ENCODE peak calls at places on chromosome 1, in seven cellular contexts. One of them, this sample, is unnamed. For H3K4me1, the result is how much of the 10 kb centered on the place peaks cover.

GRCh38 chr1:194056169-194056568 is 869.8 kb upstream of the B3GALT2 start:
- DNase-seq in endodermal cell: no peak
- DNase-seq in CD4-positive, CD25-positive, alpha-beta regulatory T cell: no peak
- DNase-seq in sigmoid colon: no peak
- DNase-seq in CD8-positive, alpha-beta memory T cell: peak
- DNase-seq in heart left ventricle: no peak
- DNase-seq in esophagus squamous epithelium: no peak
- DNase-seq in this sample: no peak

GRCh38 chr1:227355542-227356270 is 37.4 kb upstream of the CDC42BPA start:
- DNase-seq in endodermal cell: no peak
- DNase-seq in CD4-positive, CD25-positive, alpha-beta regulatory T cell: no peak
- DNase-seq in sigmoid colon: no peak
- DNase-seq in CD8-positive, alpha-beta memory T cell: no peak
- DNase-seq in heart left ventricle: no peak
- DNase-seq in esophagus squamous epithelium: no peak
- DNase-seq in this sample: no peak

GRCh38 chr1:175287377-175287776 is 94.8 kb upstream of the KIAA0040 start:
- DNase-seq in endodermal cell: no peak
- DNase-seq in CD4-positive, CD25-positive, alpha-beta regulatory T cell: no peak
- DNase-seq in sigmoid colon: no peak
- DNase-seq in CD8-positive, alpha-beta memory T cell: no peak
- DNase-seq in heart left ventricle: no peak
- DNase-seq in esophagus squamous epithelium: no peak
- DNase-seq in this sample: no peak

GRCh38 chr1:40739455-40740008 is 44.1 kb upstream of the KCNQ4 start:
- DNase-seq in endodermal cell: no peak
- DNase-seq in CD4-positive, CD25-positive, alpha-beta regulatory T cell: no peak
- DNase-seq in sigmoid colon: no peak
- DNase-seq in CD8-positive, alpha-beta memory T cell: no peak
- DNase-seq in heart left ventricle: no peak
- DNase-seq in esophagus squamous epithelium: no peak
- DNase-seq in this sample: no peak

GRCh38 chr1:42957880-42958487 is 684 bp downstream of the SLC2A1 start:
- DNase-seq in endodermal cell: peak
- DNase-seq in CD4-positive, CD25-positive, alpha-beta regulatory T cell: peak
- DNase-seq in sigmoid colon: peak
- DNase-seq in CD8-positive, alpha-beta memory T cell: peak
- DNase-seq in heart left ventricle: peak
- DNase-seq in esophagus squamous epithelium: no peak
- DNase-seq in this sample: peak

GRCh38 chr1:69090752-69091151 is 477.0 kb upstream of the LRRC7 start:
- DNase-seq in endodermal cell: no peak
- DNase-seq in CD4-positive, CD25-positive, alpha-beta regulatory T cell: no peak
- DNase-seq in sigmoid colon: no peak
- DNase-seq in CD8-positive, alpha-beta memory T cell: no peak
- DNase-seq in heart left ventricle: no peak
- DNase-seq in esophagus squamous epithelium: no peak
- DNase-seq in this sample: no peak

GRCh38 chr1:192516776-192517297 is 58.7 kb upstream of the RGS1 start:
- DNase-seq in endodermal cell: no peak
- DNase-seq in CD4-positive, CD25-positive, alpha-beta regulatory T cell: peak
- DNase-seq in sigmoid colon: no peak
- DNase-seq in CD8-positive, alpha-beta memory T cell: peak
- DNase-seq in heart left ventricle: no peak
- DNase-seq in esophagus squamous epithelium: no peak
- DNase-seq in this sample: no peak

GRCh38 chr1:152495066-152495675 is 15.4 kb upstream of the LCE5A start:
- DNase-seq in endodermal cell: peak
- DNase-seq in CD4-positive, CD25-positive, alpha-beta regulatory T cell: no peak
- DNase-seq in sigmoid colon: no peak
- DNase-seq in CD8-positive, alpha-beta memory T cell: no peak
- DNase-seq in heart left ventricle: no peak
- DNase-seq in esophagus squamous epithelium: no peak
- DNase-seq in this sample: no peak

GRCh38 chr1:151934048-151934493 is 24.8 kb upstream of the THEM4 start:
- DNase-seq in endodermal cell: peak
- DNase-seq in CD4-positive, CD25-positive, alpha-beta regulatory T cell: peak
- DNase-seq in sigmoid colon: no peak
- DNase-seq in CD8-positive, alpha-beta memory T cell: peak
- DNase-seq in heart left ventricle: no peak
- DNase-seq in esophagus squamous epithelium: no peak
- DNase-seq in this sample: no peak

GRCh38 chr1:247077768-247078314 is 770 bp downstream of the ZNF670 start:
- DNase-seq in endodermal cell: no peak
- DNase-seq in CD4-positive, CD25-positive, alpha-beta regulatory T cell: no peak
- DNase-seq in sigmoid colon: no peak
- DNase-seq in CD8-positive, alpha-beta memory T cell: no peak
- DNase-seq in heart left ventricle: no peak
- DNase-seq in esophagus squamous epithelium: no peak
- DNase-seq in this sample: no peak

DNA sequence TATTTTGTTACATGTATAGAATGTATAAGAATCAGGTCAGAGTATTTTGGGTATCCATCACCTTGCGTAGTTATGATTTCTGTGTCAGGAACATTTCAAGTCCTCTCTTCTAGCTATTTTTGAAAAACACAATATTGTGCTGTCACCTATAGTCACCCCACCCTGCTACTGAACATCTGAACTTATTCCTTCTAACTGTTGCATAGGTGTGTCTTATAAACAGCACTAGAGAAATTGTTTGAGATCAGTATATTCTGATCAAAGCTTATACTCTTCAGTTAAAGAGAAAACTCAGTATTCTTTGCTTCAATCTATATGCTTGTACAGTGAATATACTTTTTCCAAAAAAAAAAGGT is 96.0 kb downstream of the ASH1L start:
- DNase-seq in endodermal cell: no peak
- DNase-seq in CD4-positive, CD25-positive, alpha-beta regulatory T cell: no peak
- DNase-seq in sigmoid colon: no peak
- DNase-seq in CD8-positive, alpha-beta memory T cell: no peak
- DNase-seq in heart left ventricle: no peak
- DNase-seq in esophagus squamous epithelium: no peak
- DNase-seq in this sample: no peak
- H3K4me1 ChIP-seq in endodermal cell: under half
- H3K4me1 ChIP-seq in CD4-positive, CD25-positive, alpha-beta regulatory T cell: under half
- H3K4me1 ChIP-seq in sigmoid colon: under half
- H3K4me1 ChIP-seq in CD8-positive, alpha-beta memory T cell: under half
- H3K4me1 ChIP-seq in heart left ventricle: under half
- H3K4me1 ChIP-seq in esophagus squamous epithelium: under half
- H3K4me1 ChIP-seq in this sample: under half

GRCh38 chr1:8462298-8462946 is 144.5 kb downstream of the SLC45A1 start:
- DNase-seq in endodermal cell: peak
- DNase-seq in CD4-positive, CD25-positive, alpha-beta regulatory T cell: no peak
- DNase-seq in sigmoid colon: no peak
- DNase-seq in CD8-positive, alpha-beta memory T cell: no peak
- DNase-seq in heart left ventricle: no peak
- DNase-seq in esophagus squamous epithelium: no peak
- DNase-seq in this sample: no peak

GRCh38 chr1:8461341-8462110 is 143.6 kb downstream of the SLC45A1 start:
- DNase-seq in endodermal cell: no peak
- DNase-seq in CD4-positive, CD25-positive, alpha-beta regulatory T cell: no peak
- DNase-seq in sigmoid colon: no peak
- DNase-seq in CD8-positive, alpha-beta memory T cell: no peak
- DNase-seq in heart left ventricle: no peak
- DNase-seq in esophagus squamous epithelium: no peak
- DNase-seq in this sample: no peak

GRCh38 chr1:8464987-8465386 is 147.1 kb downstream of the SLC45A1 start:
- DNase-seq in endodermal cell: no peak
- DNase-seq in CD4-positive, CD25-positive, alpha-beta regulatory T cell: no peak
- DNase-seq in sigmoid colon: no peak
- DNase-seq in CD8-positive, alpha-beta memory T cell: no peak
- DNase-seq in heart left ventricle: no peak
- DNase-seq in esophagus squamous epithelium: no peak
- DNase-seq in this sample: no peak

GRCh38 chr1:8464377-8464776 is 146.5 kb downstream of the SLC45A1 start:
- DNase-seq in endodermal cell: peak
- DNase-seq in CD4-positive, CD25-positive, alpha-beta regulatory T cell: no peak
- DNase-seq in sigmoid colon: no peak
- DNase-seq in CD8-positive, alpha-beta memory T cell: no peak
- DNase-seq in heart left ventricle: no peak
- DNase-seq in esophagus squamous epithelium: no peak
- DNase-seq in this sample: no peak

DNA sequence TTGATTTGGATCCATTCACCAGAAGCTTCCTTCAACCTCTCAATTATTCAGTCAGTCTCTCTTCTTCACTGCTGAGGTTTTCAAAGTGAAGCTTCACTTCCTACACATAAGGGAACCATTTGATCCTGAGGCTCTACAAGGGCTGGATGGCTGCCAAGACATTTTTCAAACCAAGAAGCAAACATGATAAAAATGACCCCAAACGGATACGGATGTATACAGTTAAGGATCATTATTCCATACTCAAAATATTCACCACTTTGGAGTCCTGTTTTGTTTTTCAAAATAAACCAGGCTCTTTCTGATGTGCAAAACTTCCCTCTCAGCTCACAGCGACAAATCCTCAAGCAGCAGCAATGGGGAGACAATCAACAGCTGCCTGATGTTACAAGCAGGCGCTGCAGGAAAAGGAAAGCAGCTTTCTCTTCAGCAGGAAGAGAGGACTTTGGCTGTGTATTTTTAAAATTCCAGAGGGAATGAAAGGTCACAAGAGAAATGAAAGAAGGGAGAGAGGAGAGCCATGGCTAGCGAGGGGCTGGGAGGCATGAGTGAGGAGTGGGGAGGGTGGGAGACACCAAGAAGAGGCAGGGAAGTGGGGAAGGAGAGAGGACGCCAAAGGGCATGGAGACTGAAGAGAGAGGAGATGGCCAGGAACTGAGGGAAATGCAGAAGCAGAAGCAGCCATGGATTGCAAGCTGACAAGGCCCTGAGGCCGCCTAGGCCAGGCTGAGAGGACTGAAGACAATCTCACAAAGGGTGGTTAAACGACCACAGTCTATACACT is 145.4 kb downstream of the SLC45A1 start:
- DNase-seq in endodermal cell: peak
- DNase-seq in CD4-positive, CD25-positive, alpha-beta regulatory T cell: no peak
- DNase-seq in sigmoid colon: no peak
- DNase-seq in CD8-positive, alpha-beta memory T cell: peak
- DNase-seq in heart left ventricle: no peak
- DNase-seq in esophagus squamous epithelium: no peak
- DNase-seq in this sample: no peak
- H3K4me1 ChIP-seq in endodermal cell: under half
- H3K4me1 ChIP-seq in CD4-positive, CD25-positive, alpha-beta regulatory T cell: under half
- H3K4me1 ChIP-seq in sigmoid colon: half or more
- H3K4me1 ChIP-seq in CD8-positive, alpha-beta memory T cell: under half
- H3K4me1 ChIP-seq in heart left ventricle: under half
- H3K4me1 ChIP-seq in esophagus squamous epithelium: half or more
- H3K4me1 ChIP-seq in this sample: under half

GRCh38 chr1:104979651-104980050 is 1230.0 kb downstream of the AMY1C start:
- DNase-seq in endodermal cell: no peak
- DNase-seq in CD4-positive, CD25-positive, alpha-beta regulatory T cell: no peak
- DNase-seq in sigmoid colon: no peak
- DNase-seq in CD8-positive, alpha-beta memory T cell: no peak
- DNase-seq in heart left ventricle: no peak
- DNase-seq in esophagus squamous epithelium: no peak
- DNase-seq in this sample: no peak
- H3K4me1 ChIP-seq in endodermal cell: under half
- H3K4me1 ChIP-seq in CD4-positive, CD25-positive, alpha-beta regulatory T cell: under half
- H3K4me1 ChIP-seq in sigmoid colon: under half
- H3K4me1 ChIP-seq in CD8-positive, alpha-beta memory T cell: under half
- H3K4me1 ChIP-seq in heart left ventricle: under half
- H3K4me1 ChIP-seq in esophagus squamous epithelium: under half
- H3K4me1 ChIP-seq in this sample: under half

GRCh38 chr1:156500847-156501686 is 492 bp upstream of the MEF2D start:
- DNase-seq in endodermal cell: peak
- DNase-seq in CD4-positive, CD25-positive, alpha-beta regulatory T cell: peak
- DNase-seq in sigmoid colon: peak
- DNase-seq in CD8-positive, alpha-beta memory T cell: peak
- DNase-seq in heart left ventricle: peak
- DNase-seq in esophagus squamous epithelium: peak
- DNase-seq in this sample: peak

GRCh38 chr1:156503672-156504055 is 3.1 kb upstream of the MEF2D start:
- DNase-seq in endodermal cell: no peak
- DNase-seq in CD4-positive, CD25-positive, alpha-beta regulatory T cell: no peak
- DNase-seq in sigmoid colon: no peak
- DNase-seq in CD8-positive, alpha-beta memory T cell: no peak
- DNase-seq in heart left ventricle: no peak
- DNase-seq in esophagus squamous epithelium: no peak
- DNase-seq in this sample: no peak

GRCh38 chr1:156504062-156504813 is 3.7 kb upstream of the MEF2D start:
- DNase-seq in endodermal cell: no peak
- DNase-seq in CD4-positive, CD25-positive, alpha-beta regulatory T cell: no peak
- DNase-seq in sigmoid colon: no peak
- DNase-seq in CD8-positive, alpha-beta memory T cell: no peak
- DNase-seq in heart left ventricle: no peak
- DNase-seq in esophagus squamous epithelium: no peak
- DNase-seq in this sample: no peak

GRCh38 chr1:156502396-156502748 is 1.8 kb upstream of the MEF2D start:
- DNase-seq in endodermal cell: no peak
- DNase-seq in CD4-positive, CD25-positive, alpha-beta regulatory T cell: no peak
- DNase-seq in sigmoid colon: no peak
- DNase-seq in CD8-positive, alpha-beta memory T cell: no peak
- DNase-seq in heart left ventricle: no peak
- DNase-seq in esophagus squamous epithelium: no peak
- DNase-seq in this sample: no peak

DNA sequence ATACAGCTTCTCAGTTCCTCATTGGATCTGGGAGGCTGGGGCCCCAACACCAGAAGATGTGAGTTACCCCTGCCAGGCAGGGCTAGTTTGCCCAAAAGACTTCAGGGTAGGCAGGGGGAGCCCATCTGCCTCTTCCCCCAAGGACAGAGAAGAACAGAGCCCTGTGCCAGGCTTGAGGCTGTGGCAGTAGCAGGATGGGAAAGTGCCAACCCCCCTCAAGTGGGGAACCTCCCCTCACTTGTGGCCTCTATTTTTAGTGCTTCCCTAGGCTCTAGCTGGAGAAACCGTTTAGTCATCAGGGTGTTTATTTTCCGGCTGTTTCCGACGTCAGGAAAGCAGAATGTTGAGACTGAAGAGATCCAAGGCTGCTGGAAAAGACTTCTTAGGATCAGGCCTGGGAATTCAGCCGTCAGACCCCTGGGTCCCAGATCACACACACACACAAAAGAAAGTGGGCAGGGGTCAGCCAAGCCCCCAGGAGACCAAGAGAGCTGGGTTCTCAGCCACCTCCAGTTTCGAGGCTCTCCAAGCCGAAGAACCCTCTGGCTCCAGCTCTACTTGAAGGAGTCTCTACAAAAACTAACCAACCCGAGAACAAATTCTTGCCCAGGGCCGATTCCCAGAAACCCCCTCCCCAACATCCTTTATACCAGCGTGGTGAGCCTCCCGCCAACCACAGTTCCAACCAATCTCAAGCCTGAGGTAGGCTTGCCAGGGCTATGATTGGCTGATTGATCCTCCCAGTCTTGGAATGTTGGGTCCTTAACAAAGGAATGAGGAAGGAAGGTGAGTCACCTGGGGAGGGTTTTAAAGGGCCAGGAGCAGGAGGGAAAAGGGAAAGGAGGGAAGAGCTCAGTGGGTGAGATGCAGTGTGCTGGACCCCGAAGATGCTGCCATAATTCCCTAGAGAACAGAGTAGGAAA is 2.4 kb upstream of the MEF2D start:
- DNase-seq in endodermal cell: peak
- DNase-seq in CD4-positive, CD25-positive, alpha-beta regulatory T cell: no peak
- DNase-seq in sigmoid colon: peak
- DNase-seq in CD8-positive, alpha-beta memory T cell: no peak
- DNase-seq in heart left ventricle: peak
- DNase-seq in esophagus squamous epithelium: no peak
- DNase-seq in this sample: peak
- H3K4me1 ChIP-seq in endodermal cell: under half
- H3K4me1 ChIP-seq in CD4-positive, CD25-positive, alpha-beta regulatory T cell: half or more
- H3K4me1 ChIP-seq in sigmoid colon: half or more
- H3K4me1 ChIP-seq in CD8-positive, alpha-beta memory T cell: half or more
- H3K4me1 ChIP-seq in heart left ventricle: half or more
- H3K4me1 ChIP-seq in esophagus squamous epithelium: half or more
- H3K4me1 ChIP-seq in this sample: under half

This sample was measured in tibial artery.